ENCODE peak calls at places on chromosome 3, in ten cellular contexts. E, G, I, Z, S, N, T, X, L and C are unnamed samples.

GRCh38 chr3:117441851-117442250 is 732.3 kb downstream of the TUSC7 start:
- DNase-seq in T (no peak), X (no peak), G (no peak), Z (no peak), E (no peak), N (no peak), I (no peak), L (no peak), S (no peak), C (no peak)

GRCh38 chr3:33063651-33064051 is 33.3 kb downstream of the GLB1 start:
- DNase-seq in N (no peak), T (no peak), Z (no peak), G (peak), S (no peak), L (no peak), E (no peak), I (no peak), X (no peak), C (no peak)

GRCh38 chr3:119403201-119403600 is 60.2 kb downstream of the TMEM39A start:
- DNase-seq in G (no peak), L (no peak), T (no peak), I (no peak), S (no peak), Z (no peak), X (no peak), N (no peak), E (no peak), C (no peak)

GRCh38 chr3:119497824-119498187 is 541 bp upstream of the TIMMDC1 start:
- DNase-seq in T (peak), I (no peak), L (peak), G (no peak), N (no peak), S (peak), X (peak), E (peak), Z (no peak), C (no peak)

GRCh38 chr3:123092243-123092642 is 25.4 kb downstream of the PDIA5 start:
- DNase-seq in X (no peak), I (no peak), G (no peak), N (no peak), Z (no peak), T (no peak), L (no peak), S (no peak), E (no peak), C (no peak)

GRCh38 chr3:172202797-172203196 is 163.4 kb downstream of the FNDC3B start:
- DNase-seq in Z (no peak), I (no peak), S (no peak), G (no peak), X (no peak), E (no peak), T (no peak), N (no peak), L (no peak), C (no peak)

GRCh38 chr3:188635258-188636038 is 481.5 kb downstream of the LPP start:
- DNase-seq in N (no peak), S (no peak), E (no peak), Z (no peak), L (no peak), G (no peak), I (no peak), T (no peak), X (no peak), C (no peak)

GRCh38 chr3:172549144-172549543 is 25.9 kb upstream of the TNFSF10 start:
- DNase-seq in L (no peak), E (no peak), X (no peak), T (no peak), Z (no peak), I (no peak), G (no peak), S (no peak), N (no peak), C (no peak)

GRCh38 chr3:8524249-8524648 is 22.6 kb downstream of the LMCD1 start:
- DNase-seq in X (no peak), T (no peak), N (no peak), Z (no peak), I (no peak), L (no peak), G (no peak), S (no peak), E (no peak), C (no peak)

GRCh38 chr3:40680685-40681657 is 156.2 kb downstream of the ZNF621 start:
- DNase-seq in I (no peak), L (no peak), E (no peak), X (no peak), T (no peak), G (no peak), S (no peak), Z (no peak), N (no peak), C (no peak)

GRCh38 chr3:156711113-156711512 is 36.7 kb downstream of the TIPARP start:
- DNase-seq in I (no peak), X (no peak), T (no peak), L (no peak), N (no peak), S (no peak), Z (no peak), G (no peak), E (no peak), C (no peak)

GRCh38 chr3:8769088-8769822 is at the start of gene OXTR:
- DNase-seq in X (peak), N (peak), T (peak), I (no peak), Z (peak), S (peak), L (peak), G (no peak), E (peak), C (peak)

GRCh38 chr3:61686228-61686648 is 124.9 kb downstream of the PTPRG start:
- DNase-seq in Z (no peak), S (no peak), L (no peak), I (no peak), T (no peak), N (no peak), G (no peak), E (no peak), X (no peak), C (no peak)

GRCh38 chr3:157067114-157067513 is 92.8 kb downstream of the CCNL1 start:
- DNase-seq in L (no peak), X (no peak), Z (no peak), I (no peak), S (no peak), E (peak), G (no peak), T (no peak), N (no peak), C (no peak)

GRCh38 chr3:117407317-117407716 is 697.7 kb downstream of the TUSC7 start:
- DNase-seq in I (no peak), Z (no peak), S (peak), G (no peak), X (peak), T (no peak), L (no peak), E (no peak), N (no peak), C (no peak)

GRCh38 chr3:133157716-133158115 is 119.5 kb downstream of the TMEM108 start:
- DNase-seq in S (no peak), I (no peak), T (peak), L (no peak), Z (no peak), N (no peak), E (no peak), G (no peak), X (no peak), C (no peak)

DNA sequence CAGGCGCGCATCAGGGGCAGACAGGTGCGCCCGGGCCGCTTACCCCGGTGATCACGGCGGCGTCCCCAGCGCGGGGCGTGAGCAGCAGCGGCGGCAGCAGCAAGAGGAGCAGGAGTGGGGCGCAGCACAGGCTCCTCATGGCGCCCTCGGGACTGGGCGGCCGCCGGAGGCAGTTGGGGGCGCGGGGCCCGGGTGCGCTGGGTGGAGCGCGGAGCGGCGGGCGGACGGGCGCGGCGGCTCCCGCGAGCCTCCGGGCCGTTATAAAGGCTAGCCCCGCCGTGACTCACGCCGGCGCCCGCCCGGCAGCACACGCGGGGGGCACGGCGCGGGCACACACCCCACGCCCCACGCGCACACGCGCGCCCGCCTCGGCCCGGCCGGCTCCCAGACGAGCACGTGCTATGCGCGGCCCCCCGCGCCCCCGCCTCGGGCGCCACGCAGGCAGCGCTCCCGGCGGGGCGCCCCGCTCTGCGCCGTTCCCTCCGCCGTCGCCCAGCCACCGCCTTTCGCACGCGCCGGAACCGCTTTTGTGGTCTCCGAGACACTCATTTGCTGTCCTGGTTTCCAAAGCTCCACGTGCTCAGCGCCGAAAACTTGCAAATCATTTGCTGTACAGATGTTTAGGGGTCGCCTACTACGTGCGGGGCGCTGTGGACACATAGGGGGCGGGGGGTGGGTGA is at the start of gene PROK2:
- DNase-seq in I (no peak), E (no peak), Z (peak), X (no peak), L (no peak), T (no peak), N (no peak), S (no peak), G (no peak), C (peak)
- TF ChIP-seq EP300 in I (no peak), E (no peak), Z (no peak), X (no peak), L (no peak), T (no peak), N (no peak), S (no peak), G (no peak), C (no peak)

GRCh38 chr3:113124256-113124830 is 87.0 kb upstream of the BOC start:
- DNase-seq in L (no peak), E (no peak), X (no peak), N (no peak), S (no peak), G (no peak), Z (no peak), T (no peak), I (no peak), C (no peak)
- TF ChIP-seq EP300 in L (no peak), E (no peak), X (no peak), N (no peak), S (no peak), G (no peak), Z (no peak), T (no peak), I (no peak), C (no peak)

DNA sequence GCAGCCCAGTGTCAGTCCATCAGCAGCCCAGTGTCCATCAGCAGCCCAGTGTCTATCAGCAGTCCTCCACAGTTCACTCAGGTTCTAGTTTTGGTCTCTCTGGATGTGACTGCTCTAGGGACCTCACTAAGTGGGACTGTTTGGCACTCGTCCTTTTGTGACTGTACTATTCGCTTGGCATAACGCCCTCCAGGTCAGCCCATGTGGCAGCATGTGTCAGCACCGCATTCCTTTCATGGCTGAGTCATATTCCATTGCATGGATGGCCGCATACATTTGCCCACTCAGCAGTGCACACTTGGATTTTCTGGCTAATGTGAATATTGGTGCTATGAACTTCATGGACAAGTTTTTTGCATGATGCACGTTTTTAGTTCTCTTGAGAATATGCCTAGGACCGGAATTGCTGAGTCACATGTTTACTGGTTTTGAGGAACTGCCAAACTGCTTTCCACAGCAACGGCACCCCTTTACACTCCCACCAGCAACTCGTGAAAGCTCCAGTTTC is 16.4 kb downstream of the CHST13 start:
- DNase-seq in T (peak), Z (peak), I (peak), L (no peak), G (no peak), X (no peak), N (peak), E (peak), S (peak), C (peak)
- TF ChIP-seq EP300 in T (peak), Z (no peak), I (no peak), L (no peak), G (no peak), X (no peak), N (no peak), E (no peak), S (no peak), C (no peak)

GRCh38 chr3:164550857-164551256 is 527.4 kb downstream of the SI start:
- DNase-seq in N (no peak), I (no peak), T (no peak), Z (no peak), X (no peak), L (no peak), E (no peak), S (peak), G (no peak), C (no peak)
- TF ChIP-seq EP300 in N (no peak), I (no peak), T (no peak), Z (no peak), X (no peak), L (no peak), E (no peak), S (no peak), G (no peak), C (no peak)

GRCh38 chr3:11078826-11079520 is 75.3 kb upstream of the HRH1 start:
- DNase-seq in T (no peak), L (no peak), Z (no peak), N (no peak), G (no peak), X (no peak), E (no peak), I (no peak), S (no peak), C (no peak)
- TF ChIP-seq EP300 in T (no peak), L (no peak), Z (no peak), N (no peak), G (no peak), X (no peak), E (no peak), I (no peak), S (no peak), C (no peak)

GRCh38 chr3:28949580-28949979 is 331.3 kb upstream of the RBMS3 start:
- DNase-seq in S (no peak), I (no peak), E (no peak), X (no peak), L (no peak), G (no peak), Z (no peak), N (no peak), T (no peak), C (no peak)

GRCh38 chr3:28948685-28949084 is 332.2 kb upstream of the RBMS3 start:
- DNase-seq in E (no peak), I (no peak), T (no peak), Z (no peak), X (no peak), N (no peak), G (no peak), L (no peak), S (no peak), C (no peak)

GRCh38 chr3:28950614-28951013 is 330.3 kb upstream of the RBMS3 start:
- DNase-seq in T (no peak), N (no peak), X (no peak), I (no peak), S (no peak), E (no peak), Z (no peak), L (no peak), G (no peak), C (no peak)

GRCh38 chr3:28951773-28952556 is 328.9 kb upstream of the RBMS3 start:
- DNase-seq in Z (no peak), G (no peak), N (no peak), E (no peak), L (no peak), T (no peak), I (no peak), X (no peak), S (no peak), C (no peak)
- TF ChIP-seq EP300 in Z (no peak), G (no peak), N (no peak), E (no peak), L (no peak), T (no peak), I (no peak), X (no peak), S (no peak), C (no peak)

GRCh38 chr3:195105841-195106417 is 165.0 kb downstream of the XXYLT1 start:
- DNase-seq in Z (no peak), L (no peak), E (no peak), I (no peak), T (no peak), G (no peak), X (no peak), N (no peak), S (no peak), C (no peak)

GRCh38 chr3:195107593-195107992 is 163.4 kb downstream of the XXYLT1 start:
- DNase-seq in L (no peak), X (no peak), I (peak), T (no peak), E (no peak), S (no peak), N (no peak), G (no peak), Z (no peak), C (no peak)

GRCh38 chr3:195104340-195104739 is 166.6 kb downstream of the XXYLT1 start:
- DNase-seq in T (no peak), X (no peak), I (peak), N (no peak), E (no peak), S (no peak), L (no peak), Z (no peak), G (no peak), C (no peak)

GRCh38 chr3:195105389-195105788 is 165.6 kb downstream of the XXYLT1 start:
- DNase-seq in N (no peak), S (peak), Z (no peak), T (no peak), X (peak), G (no peak), E (no peak), I (peak), L (no peak), C (no peak)

DNA sequence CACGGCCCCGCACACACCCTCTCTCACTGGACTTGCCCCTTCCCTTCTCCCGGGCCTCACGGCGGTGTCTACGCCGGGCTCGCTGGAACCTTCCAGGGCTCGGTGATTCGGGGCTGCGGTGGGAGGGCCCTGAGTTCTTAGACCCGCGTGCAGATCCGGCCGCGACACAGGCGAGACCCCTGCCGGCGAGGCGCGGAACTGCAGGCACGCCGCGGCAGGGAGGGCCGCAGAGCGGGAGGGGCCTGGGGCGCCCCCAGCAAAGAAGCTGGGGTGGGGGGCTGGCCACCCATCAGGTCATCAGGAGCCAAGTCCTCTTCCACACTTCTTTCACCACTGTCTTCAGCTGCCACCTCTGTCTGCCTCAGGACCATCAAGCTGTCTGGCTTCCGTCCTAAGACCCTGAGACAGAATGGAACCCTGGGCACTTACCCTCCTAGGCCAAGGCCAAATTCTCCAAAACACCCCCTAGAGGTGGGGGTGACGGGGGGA is 164.5 kb downstream of the XXYLT1 start:
- DNase-seq in X (no peak), S (peak), L (peak), N (peak), I (peak), G (no peak), Z (peak), T (peak), E (peak), C (peak)
- TF ChIP-seq EP300 in X (no peak), S (no peak), L (no peak), N (no peak), I (no peak), G (no peak), Z (no peak), T (no peak), E (no peak), C (no peak)

GRCh38 chr3:165746874-165747273 is 90.3 kb downstream of the BCHE start:
- DNase-seq in S (no peak), T (no peak), L (no peak), N (no peak), X (no peak), I (no peak), E (no peak), G (no peak), Z (no peak), C (no peak)
- TF ChIP-seq EP300 in S (no peak), T (no peak), L (no peak), N (no peak), X (no peak), I (no peak), E (no peak), G (no peak), Z (no peak), C (no peak)

GRCh38 chr3:16174389-16174788 is at the start of gene GALNT15:
- DNase-seq in T (no peak), Z (peak), N (peak), L (peak), S (no peak), I (peak), E (peak), G (no peak), X (no peak), C (peak)
- TF ChIP-seq EP300 in T (no peak), Z (peak), N (peak), L (no peak), S (no peak), I (no peak), E (no peak), G (no peak), X (no peak), C (no peak)

DNA sequence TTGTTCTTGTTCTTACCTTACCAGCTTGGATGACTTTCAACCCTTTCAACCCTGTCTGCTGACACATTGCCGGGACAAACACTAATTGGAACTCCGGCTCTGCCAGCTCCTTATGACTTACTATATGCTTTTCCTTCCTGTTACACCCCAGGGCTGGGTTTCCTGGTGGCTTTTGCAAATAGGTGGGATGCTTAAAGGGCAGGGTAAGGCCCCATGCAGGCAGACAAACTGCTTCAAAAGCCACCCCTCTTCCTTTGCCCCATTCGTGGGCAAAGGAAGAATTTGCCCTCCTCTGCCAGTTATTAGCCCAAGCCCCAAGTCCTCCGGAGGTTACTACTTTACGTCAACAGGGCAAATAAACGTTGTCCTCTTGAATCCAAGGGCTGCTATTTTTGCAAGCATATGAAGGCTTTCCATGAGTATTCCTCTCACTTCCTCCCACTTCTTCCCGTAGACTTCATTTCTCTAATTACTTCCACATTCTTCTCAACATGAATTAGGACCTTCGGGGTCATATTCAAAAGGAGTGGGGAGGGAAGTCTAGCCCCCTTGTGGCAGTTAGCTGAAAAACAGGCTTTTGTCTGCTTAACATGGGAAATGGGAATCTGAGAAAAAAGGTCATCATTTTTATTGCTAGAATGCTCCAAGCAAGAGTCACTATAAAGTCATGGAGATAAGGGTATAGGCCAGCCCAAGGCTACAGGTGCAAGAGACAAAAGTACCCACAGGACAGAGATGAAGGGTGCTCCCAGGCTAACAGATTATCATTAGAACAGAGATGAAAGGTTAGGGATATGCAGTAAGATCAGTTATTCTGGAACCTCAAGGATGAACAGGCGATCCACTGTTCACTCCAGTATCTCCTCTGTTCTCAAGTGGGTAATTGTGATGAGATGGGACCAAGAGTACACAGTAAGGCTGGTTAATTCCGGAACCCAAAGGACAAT is 56.3 kb upstream of the FSTL1 start:
- DNase-seq in X (peak), I (peak), L (no peak), G (no peak), S (peak), Z (peak), E (peak), T (peak), N (peak), C (no peak)
- TF ChIP-seq EP300 in X (no peak), I (no peak), L (no peak), G (no peak), S (no peak), Z (no peak), E (no peak), T (no peak), N (no peak), C (no peak)